ENCODE peak calls at places on chromosomes 7 and 10, in five cellular contexts. P, Q, U, J and T are unnamed samples.

GRCh38 chr7:108002726-108003590 is at the start of gene LAMB1:
- DNase-seq in P (peak), Q (no peak), U (peak), J (peak), T (no peak)

GRCh38 chr7:24370541-24370940 is 86.6 kb downstream of the NPY start:
- DNase-seq in P (no peak), Q (no peak), U (no peak), J (no peak), T (no peak)

GRCh38 chr10:74882831-74883230 is 56.4 kb downstream of the KAT6B start:
- DNase-seq in P (no peak), Q (no peak), U (no peak), J (peak), T (no peak)

GRCh38 chr7:2628137-2628482 is 3.7 kb upstream of the TTYH3 start:
- DNase-seq in P (no peak), Q (no peak), U (no peak), J (no peak), T (no peak)

GRCh38 chr10:16437540-16437894 is 707 bp downstream of the PTER start:
- DNase-seq in P (no peak), Q (no peak), U (no peak), J (no peak), T (no peak)

GRCh38 chr7:5001911-5002310 is 42.9 kb upstream of the MMD2 start:
- DNase-seq in P (no peak), Q (no peak), U (no peak), J (no peak), T (no peak)

GRCh38 chr7:137539111-137539715 is 195.7 kb upstream of the PTN start:
- DNase-seq in P (no peak), Q (no peak), U (no peak), J (peak), T (peak)

GRCh38 chr10:78634835-78635234 is 433.9 kb upstream of the ZMIZ1 start:
- DNase-seq in P (no peak), Q (no peak), U (no peak), J (peak), T (no peak)

GRCh38 chr7:40572810-40573470 is 438.1 kb downstream of the SUGCT start:
- DNase-seq in P (no peak), Q (no peak), U (no peak), J (peak), T (no peak)

GRCh38 chr10:69463886-69464285 is 12.6 kb downstream of the TSPAN15 start:
- DNase-seq in P (no peak), Q (no peak), U (no peak), J (no peak), T (no peak)

GRCh38 chr10:88386878-88387773 is 196.0 kb downstream of the RNLS start:
- DNase-seq in P (no peak), Q (peak), U (peak), J (peak), T (no peak)

GRCh38 chr10:87927091-87927490 is 63.7 kb downstream of the PTEN start:
- DNase-seq in P (no peak), Q (no peak), U (no peak), J (peak), T (no peak)

GRCh38 chr7:861222-861621 is 15.1 kb upstream of the GET4 start:
- DNase-seq in P (no peak), Q (no peak), U (no peak), J (no peak), T (no peak)

GRCh38 chr7:101537205-101537604 is 91.9 kb downstream of the MYL10 start:
- DNase-seq in P (no peak), Q (no peak), U (no peak), J (no peak), T (no peak)

GRCh38 chr10:11831520-11831951 is 8.4 kb downstream of the PROSER2 start:
- DNase-seq in P (no peak), Q (no peak), U (no peak), J (no peak), T (no peak)

GRCh38 chr7:152200395-152200794 is 174.9 kb downstream of the GALNT11 start:
- DNase-seq in P (no peak), Q (no peak), U (no peak), J (no peak), T (no peak)

GRCh38 chr7:28748934-28749584 is 209.1 kb downstream of the TRIL start:
- DNase-seq in P (no peak), Q (no peak), U (no peak), J (peak), T (peak)

GRCh38 chr7:39811161-39811614 is 138.9 kb upstream of the CDK13 start:
- DNase-seq in P (peak), Q (no peak), U (no peak), J (peak), T (no peak)

GRCh38 chr10:109239371-109239770 is 683.9 kb downstream of the XPNPEP1 start:
- DNase-seq in P (no peak), Q (no peak), U (no peak), J (no peak), T (no peak)

GRCh38 chr10:66349076-66349475 is 576.8 kb upstream of the LRRTM3 start:
- DNase-seq in P (no peak), Q (no peak), U (no peak), J (no peak), T (no peak)

GRCh38 chr7:93159490-93159889 is 11.3 kb upstream of the SAMD9L start:
- DNase-seq in P (no peak), Q (no peak), U (no peak), J (peak), T (no peak)

GRCh38 chr7:69837387-69838068 is 239.3 kb downstream of the AUTS2 start:
- DNase-seq in P (peak), Q (no peak), U (no peak), J (peak), T (no peak)

GRCh38 chr7:81167934-81168333 is 249.1 kb upstream of the SEMA3C start:
- DNase-seq in P (no peak), Q (no peak), U (no peak), J (no peak), T (no peak)

GRCh38 chr7:50822110-50822509 is 39.4 kb upstream of the GRB10 start:
- DNase-seq in P (no peak), Q (no peak), U (no peak), J (no peak), T (no peak)

GRCh38 chr7:17239683-17240521 is 58.5 kb upstream of the AHR start:
- DNase-seq in P (no peak), Q (no peak), U (no peak), J (peak), T (no peak)

GRCh38 chr7:151337346-151337745 is 4.3 kb upstream of the NUB1 start:
- DNase-seq in P (no peak), Q (no peak), U (no peak), J (no peak), T (no peak)

GRCh38 chr10:77501152-77501845 is 136.3 kb downstream of the KCNMA1 start:
- DNase-seq in P (no peak), Q (no peak), U (no peak), J (peak), T (no peak)

GRCh38 chr10:70546585-70546984 is 56.0 kb downstream of the PRF1 start:
- DNase-seq in P (no peak), Q (no peak), U (no peak), J (no peak), T (no peak)

GRCh38 chr10:79220296-79220695 is 127.0 kb upstream of the PPIF start:
- DNase-seq in P (no peak), Q (no peak), U (no peak), J (no peak), T (no peak)

GRCh38 chr10:3486346-3487065 is 298.5 kb downstream of the KLF6 start:
- DNase-seq in P (no peak), Q (no peak), U (no peak), J (peak), T (no peak)

GRCh38 chr10:128854965-128855364 is 612.1 kb upstream of the MGMT start:
- DNase-seq in P (peak), Q (no peak), U (no peak), J (peak), T (no peak)

GRCh38 chr7:43764807-43765491 is 6.5 kb downstream of the BLVRA start:
- DNase-seq in P (no peak), Q (no peak), U (no peak), J (peak), T (no peak)

GRCh38 chr10:7567896-7568295 is 98.9 kb downstream of the ITIH5 start:
- DNase-seq in P (no peak), Q (no peak), U (no peak), J (no peak), T (no peak)

GRCh38 chr10:92695679-92696605 is 6.2 kb downstream of the HHEX start:
- DNase-seq in P (no peak), Q (no peak), U (peak), J (peak), T (no peak)